ENCODE peak calls at places on chromosomes 2 and 18, in four cellular contexts. B is neural crest cell, N is EL, I is non-pigmented ciliary epithelial cell. Z is an unnamed sample.

GRCh38 chr2:219958941-219959340 is 331.5 kb downstream of the SLC4A3 start:
- DNase-seq in N (no peak), B (no peak), I (no peak), Z (no peak)

GRCh38 chr2:115165529-115166109 is 723.2 kb downstream of the DPP10 start:
- DNase-seq in B (peak; percentile 38), N (no peak), I (peak; percentile 1), Z (peak; percentile 51)

GRCh38 chr2:72973566-72974435 is 56.5 kb downstream of the EMX1 start:
- DNase-seq in B (peak; percentile 36), I (peak; percentile 15), N (peak; percentile 51), Z (peak; percentile 78)

GRCh38 chr2:215548714-215549113 is 112.8 kb upstream of the FN1 start:
- DNase-seq in N (peak; percentile 7), I (peak; percentile 68), B (no peak), Z (no peak)

GRCh38 chr2:95025406-95026319 is at the start of gene MAL:
- DNase-seq in I (no peak), N (peak; percentile 11), B (peak; percentile 26), Z (no peak)

GRCh38 chr18:76121049-76121448 is 374.0 kb downstream of the ZNF516 start:
- DNase-seq in I (no peak), N (no peak), B (no peak), Z (no peak)

GRCh38 chr2:85584857-85585780 is 888 bp downstream of the VAMP5 start:
- DNase-seq in I (no peak), B (no peak), N (peak; percentile 82), Z (no peak)

GRCh38 chr2:183037660-183038340 is 457 bp downstream of the NCKAP1 start:
- DNase-seq in I (no peak), N (peak; percentile 40), B (peak; percentile 37), Z (no peak)